ENCODE peak calls at places on chromosomes 12 and 14, in seven cellular contexts. A is heart left ventricle; C is K562; F is breast epithelium; Z is CD8-positive, alpha-beta memory T cell; N is body of pancreas; W is GM23248. G is an unnamed sample. For H3K4me1 and H3K9me3, the result is how much of the 10 kb centered on the place peaks cover.

GRCh38 chr14:23525611-23526010 is 26.0 kb downstream of the ZFHX2 start:
- DNase-seq in A (no peak), C (peak), F (no peak), Z (no peak), N (no peak), W (no peak), G (no peak)

GRCh38 chr12:716506-716905 is 35.9 kb upstream of the WNK1 start:
- DNase-seq in A (peak), C (peak), F (no peak), Z (no peak), N (no peak), W (peak), G (no peak)

GRCh38 chr12:132026061-132026795 is 76.5 kb downstream of the EP400 start:
- DNase-seq in A (no peak), C (no peak), F (no peak), Z (no peak), N (no peak), W (no peak), G (no peak)

GRCh38 chr14:104794099-104794498 is 1.4 kb downstream of the AKT1 start:
- DNase-seq in A (no peak), C (peak), F (no peak), Z (peak), N (peak), W (peak), G (no peak)

GRCh38 chr12:68918960-68919359 is 14.0 kb downstream of the CPM start:
- DNase-seq in A (no peak), C (no peak), F (no peak), Z (no peak), N (no peak), W (no peak), G (no peak)

GRCh38 chr12:93007539-93007938 is 78.4 kb upstream of the EEA1 start:
- DNase-seq in A (no peak), C (no peak), F (no peak), Z (no peak), N (no peak), W (no peak), G (no peak)

GRCh38 chr14:33210304-33210703 is 271.6 kb downstream of the NPAS3 start:
- DNase-seq in A (no peak), C (peak), F (no peak), Z (no peak), N (no peak), W (peak), G (no peak)

GRCh38 chr14:83473846-83474245 is 1940.2 kb upstream of the SEL1L start:
- DNase-seq in A (no peak), C (no peak), F (no peak), Z (no peak), N (no peak), W (peak), G (no peak)

GRCh38 chr12:86081798-86082197 is 174.4 kb downstream of the MGAT4C start:
- DNase-seq in A (no peak), C (no peak), F (no peak), Z (no peak), N (no peak), W (no peak), G (no peak)

GRCh38 chr14:101731187-101732080 is 30.1 kb upstream of the PPP2R5C start:
- DNase-seq in A (no peak), C (peak), F (peak), Z (peak), N (peak), W (peak), G (peak)

GRCh38 chr12:51421266-51421884 is 3.3 kb upstream of the SLC4A8 start:
- DNase-seq in A (peak), C (peak), F (no peak), Z (peak), N (peak), W (peak), G (no peak)

GRCh38 chr12:26821212-26821701 is 11.7 kb downstream of the ITPR2 start:
- DNase-seq in A (no peak), C (no peak), F (no peak), Z (no peak), N (no peak), W (peak), G (no peak)

DNA sequence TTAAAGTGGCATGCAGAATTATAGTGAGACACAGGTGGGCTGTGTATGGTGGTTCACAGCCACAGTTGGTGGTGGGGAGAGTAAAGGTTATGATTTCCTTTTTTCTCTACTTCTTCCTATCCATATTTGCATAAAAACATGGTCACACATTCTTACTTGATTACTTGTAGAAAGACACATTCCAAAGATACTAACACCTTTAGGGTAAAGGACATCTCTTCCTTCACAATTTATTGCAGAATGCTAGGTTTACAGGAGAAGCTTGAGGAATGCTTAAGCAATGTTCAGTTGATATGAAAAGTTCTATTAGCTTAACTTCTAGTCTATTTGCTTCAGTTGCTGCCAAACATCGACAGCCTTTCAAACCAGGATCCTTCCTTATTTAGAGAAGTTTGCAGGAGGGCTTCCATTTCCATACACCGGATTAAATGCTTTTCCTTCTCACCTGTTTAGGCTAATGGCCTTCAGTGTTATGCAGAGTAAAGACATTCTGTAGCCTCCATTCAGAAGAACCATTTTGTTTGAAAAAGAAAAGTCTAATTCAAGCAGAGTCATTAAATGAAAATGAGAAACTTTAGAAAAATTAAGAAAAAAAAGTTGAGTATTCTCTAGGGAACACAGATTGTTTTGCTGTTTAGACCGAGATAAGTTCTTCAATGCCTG is 2.6 kb upstream of the PHC1 start:
- DNase-seq in A (no peak), C (no peak), F (no peak), Z (no peak), N (no peak), W (no peak), G (no peak)
- H3K4me1 ChIP-seq in A (under half), C (under half), F (under half), Z (under half), N (under half), W (under half), G (under half)

GRCh38 chr12:133165776-133166175 is 15.5 kb upstream of the ZNF268 start:
- DNase-seq in A (no peak), C (no peak), F (no peak), Z (no peak), N (no peak), W (no peak), G (no peak)
- H3K9me3 ChIP-seq in A (under half), C (under half), F (half or more), Z (under half), N (under half), W (under half), G (half or more)

GRCh38 chr12:32336261-32336660 is 63.1 kb upstream of the FGD4 start:
- DNase-seq in A (no peak), C (no peak), F (no peak), Z (no peak), N (no peak), W (peak), G (no peak)
- H3K27ac ChIP-seq in A (no peak), C (no peak), F (no peak), Z (no peak), N (no peak), W (no peak), G (no peak)

DNA sequence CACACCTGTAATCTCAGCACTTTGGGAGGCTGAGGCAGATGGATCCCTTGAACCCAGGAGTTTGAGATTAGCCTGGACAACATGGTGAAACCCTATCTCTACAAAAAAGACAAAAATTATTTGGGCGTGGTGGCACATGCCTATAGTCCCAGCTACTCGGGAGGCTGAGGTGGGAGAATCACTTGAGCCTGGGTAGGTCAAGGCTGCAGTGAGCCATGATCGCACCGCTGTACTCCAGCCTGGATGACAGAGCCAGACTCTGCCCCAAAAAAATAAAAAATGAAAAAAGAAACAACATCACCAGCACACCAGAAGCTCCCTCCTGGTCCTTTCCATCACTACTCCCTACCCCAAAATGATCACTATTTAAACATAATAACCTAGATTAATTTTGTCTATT is 2.6 kb downstream of the VEZT start:
- DNase-seq in A (no peak), C (no peak), F (no peak), Z (no peak), N (no peak), W (no peak), G (no peak)
- H3K4me1 ChIP-seq in A (under half), C (under half), F (under half), Z (under half), N (under half), W (under half), G (under half)

DNA sequence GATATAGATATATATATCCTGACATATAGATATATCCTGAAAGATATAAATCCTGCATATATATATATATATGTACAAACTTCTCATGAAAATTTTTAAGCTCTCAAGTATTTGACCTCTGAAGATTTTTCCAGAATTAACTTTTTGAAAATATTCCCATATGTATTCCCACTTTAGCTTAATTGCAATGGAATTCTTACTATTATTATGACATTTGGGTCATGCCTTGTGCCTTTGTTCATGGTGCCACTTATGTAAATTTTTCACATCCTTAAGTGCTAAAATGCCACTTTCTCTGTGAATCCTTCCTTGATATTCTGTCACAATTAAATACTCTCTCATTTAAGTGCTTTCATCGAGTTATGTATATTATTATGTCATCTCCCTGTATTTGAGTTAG is 398.2 kb upstream of the SEL1L start:
- DNase-seq in A (no peak), C (no peak), F (no peak), Z (no peak), N (no peak), W (no peak), G (no peak)
- H3K9me3 ChIP-seq in A (under half), C (under half), F (under half), Z (under half), N (under half), W (under half), G (under half)

DNA sequence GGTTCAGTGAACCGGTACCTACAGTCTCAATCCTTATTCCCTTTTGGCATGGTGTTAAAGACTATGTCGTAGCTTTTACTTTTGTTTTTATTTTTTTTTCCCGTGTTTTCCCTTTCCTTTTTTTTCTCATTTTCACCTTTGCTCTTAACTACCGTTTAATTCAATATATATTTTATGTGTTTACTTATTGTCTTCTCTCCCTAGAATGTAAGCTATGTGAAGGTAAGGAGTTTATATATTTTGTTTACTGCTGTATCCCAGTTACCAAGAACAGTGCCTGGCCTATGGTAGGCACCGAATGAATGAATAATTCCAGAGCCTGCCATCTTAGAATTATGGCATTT is 261 bp upstream of the MLH3 start:
- DNase-seq in A (no peak), C (no peak), F (no peak), Z (no peak), N (no peak), W (no peak), G (no peak)
- H3K27ac ChIP-seq in A (peak), C (peak), F (peak), Z (peak), N (peak), W (peak), G (peak)

DNA sequence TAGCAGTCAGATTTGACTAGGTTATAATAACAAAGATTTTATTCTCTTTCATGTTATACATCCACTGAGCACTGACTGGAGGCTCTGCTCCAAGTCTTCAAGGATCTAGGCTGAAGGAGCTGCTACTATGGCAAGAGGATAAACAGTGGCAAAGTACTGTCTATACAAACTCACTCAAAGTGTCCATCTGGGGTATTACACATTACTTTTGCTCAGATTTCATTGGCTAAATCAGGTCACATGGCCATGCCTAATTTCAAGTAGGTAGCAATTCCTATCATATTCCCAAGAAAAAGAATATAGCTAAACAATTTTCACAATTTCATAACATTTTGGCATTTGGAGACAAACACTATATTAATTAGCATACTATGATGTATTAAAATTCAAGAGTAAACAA is 40.9 kb downstream of the CDK17 start:
- DNase-seq in A (no peak), C (peak), F (no peak), Z (no peak), N (no peak), W (peak), G (no peak)
- H3K4me1 ChIP-seq in A (under half), C (under half), F (under half), Z (half or more), N (under half), W (under half), G (under half)

G was measured in tibial artery.